ENCODE peak calls at places on chromosomes 13 and 19, in seven cellular contexts. U, H, N, Z, G, Y and C are unnamed samples.

GRCh38 chr19:42594617-42595489 is at the start of gene CEACAM8:
- DNase-seq in U (no peak), H (no peak), N (no peak), Z (no peak), G (no peak), Y (no peak), C (no peak)

GRCh38 chr13:109794095-109794494 is 7.7 kb upstream of the IRS2 start:
- DNase-seq in U (no peak), H (no peak), N (no peak), Z (no peak), G (no peak), Y (no peak), C (no peak)

GRCh38 chr13:49472186-49472585 is 23.6 kb upstream of the PHF11 start:
- DNase-seq in U (no peak), H (no peak), N (no peak), Z (peak; percentile 15), G (no peak), Y (no peak), C (no peak)

GRCh38 chr13:98451676-98452105 is 125.2 kb downstream of the STK24 start:
- DNase-seq in U (no peak), H (no peak), N (peak; percentile 66), Z (peak; percentile 40), G (no peak), Y (peak; percentile 92), C (no peak)

GRCh38 chr19:7373862-7374261 is 25.1 kb downstream of the ARHGEF18 start:
- DNase-seq in U (no peak), H (peak; percentile 51), N (no peak), Z (no peak), G (no peak), Y (no peak), C (no peak)

GRCh38 chr19:38944981-38945506 is 14.3 kb downstream of the MRPS12 start:
- DNase-seq in U (no peak), H (no peak), N (peak; percentile 40), Z (no peak), G (no peak), Y (no peak), C (no peak)

GRCh38 chr19:2469102-2469914 is 6.6 kb upstream of the GADD45B start:
- DNase-seq in U (no peak), H (no peak), N (no peak), Z (peak; percentile 78), G (no peak), Y (no peak), C (no peak)

GRCh38 chr13:113586661-113587479 is 2.3 kb downstream of the TFDP1 start:
- DNase-seq in U (peak; percentile 21), H (no peak), N (peak; percentile 25), Z (no peak), G (peak; percentile 8), Y (peak; percentile 45), C (peak; percentile 11)

GRCh38 chr13:24654741-24655140 is 25.5 kb upstream of the ATP12A start:
- DNase-seq in U (no peak), H (no peak), N (no peak), Z (peak; percentile 51), G (no peak), Y (no peak), C (no peak)

DNA sequence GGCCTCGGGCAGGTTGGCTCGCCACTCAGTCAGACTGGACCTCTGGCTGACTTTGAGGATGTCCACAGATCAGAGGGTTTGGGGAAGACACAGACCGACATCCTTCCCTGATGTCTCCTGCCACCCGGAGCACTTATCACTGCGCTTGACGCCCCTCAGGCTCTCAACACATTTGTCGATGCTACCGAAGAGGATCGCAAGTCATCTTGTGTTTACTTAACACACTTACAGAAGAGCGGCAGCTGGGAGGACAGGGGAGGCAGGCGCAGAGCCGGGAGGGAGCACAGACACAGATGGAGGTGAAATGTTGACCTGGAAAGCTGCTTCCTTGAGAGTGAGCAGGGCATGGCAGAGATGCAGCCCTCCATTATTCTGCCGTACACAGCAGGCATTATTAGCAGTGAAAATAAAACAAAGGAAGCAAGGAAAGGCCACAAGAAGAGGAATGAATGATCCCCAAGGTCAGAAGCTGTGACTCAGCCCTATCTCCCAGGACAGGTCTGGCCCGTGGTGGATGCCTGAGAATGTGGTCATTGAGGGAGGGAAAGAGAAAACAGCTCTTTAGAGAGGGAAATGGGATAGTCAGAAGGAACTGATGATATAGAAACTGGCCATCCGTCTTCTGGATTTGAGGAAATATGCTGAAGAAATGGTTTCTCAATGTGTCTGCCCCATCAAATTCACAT is 549.5 kb upstream of the ARGLU1 start:
- DNase-seq in U (no peak), H (no peak), N (no peak), Z (peak; percentile 50), G (no peak), Y (no peak), C (no peak)
- H3K27ac ChIP-seq in U (no peak overlapping the region), H (no peak overlapping the region), N (no peak overlapping the region), Z (no peak overlapping the region), G (no peak overlapping the region), Y (no peak overlapping the region), C (no peak overlapping the region)

GRCh38 chr19:10474962-10475451 is 28.1 kb downstream of the KEAP1 start:
- DNase-seq in U (no peak), H (no peak), N (no peak), Z (no peak), G (no peak), Y (no peak), C (no peak)
- TF ChIP-seq POLR2A in U (no peak), H (no peak), N (no peak), Z (no peak), G (no peak), Y (no peak), C (no peak)

GRCh38 chr13:40971321-40971720 is 47.8 kb downstream of the ELF1 start:
- DNase-seq in U (no peak), H (no peak), N (no peak), Z (no peak), G (no peak), Y (no peak), C (no peak)
- H3K4me1 ChIP-seq in U (peaks cover 100% of the 10 kb centered on the region), H (peaks cover 60% of the 10 kb centered on the region), N (peaks cover 5% of the 10 kb centered on the region), Z (peaks cover 3% of the 10 kb centered on the region), G (peaks cover 90% of the 10 kb centered on the region), Y (no peaks in the 10 kb centered on the region), C (peaks cover 12% of the 10 kb centered on the region)

GRCh38 chr19:48455171-48455907 is at the start of gene KCNJ14:
- DNase-seq in U (no peak), H (no peak), N (no peak), Z (no peak), G (no peak), Y (no peak), C (no peak)

GRCh38 chr19:48455908-48456562 is 661 bp downstream of the KCNJ14 start:
- DNase-seq in U (no peak), H (no peak), N (no peak), Z (no peak), G (no peak), Y (no peak), C (no peak)

GRCh38 chr19:48461651-48461981 is 6.2 kb downstream of the KCNJ14 start:
- DNase-seq in U (no peak), H (no peak), N (no peak), Z (no peak), G (no peak), Y (no peak), C (no peak)

GRCh38 chr19:48456864-48457263 is 1.5 kb downstream of the KCNJ14 start:
- DNase-seq in U (no peak), H (no peak), N (no peak), Z (no peak), G (no peak), Y (no peak), C (no peak)

GRCh38 chr19:48458016-48458415 is 2.6 kb downstream of the KCNJ14 start:
- DNase-seq in U (no peak), H (no peak), N (no peak), Z (no peak), G (no peak), Y (no peak), C (no peak)
- H3K27ac ChIP-seq in U (no peak overlapping the region), H (no peak overlapping the region), N (no peak overlapping the region), Z (no peak overlapping the region), G (no peak overlapping the region), Y (no peak overlapping the region), C (no peak overlapping the region)

DNA sequence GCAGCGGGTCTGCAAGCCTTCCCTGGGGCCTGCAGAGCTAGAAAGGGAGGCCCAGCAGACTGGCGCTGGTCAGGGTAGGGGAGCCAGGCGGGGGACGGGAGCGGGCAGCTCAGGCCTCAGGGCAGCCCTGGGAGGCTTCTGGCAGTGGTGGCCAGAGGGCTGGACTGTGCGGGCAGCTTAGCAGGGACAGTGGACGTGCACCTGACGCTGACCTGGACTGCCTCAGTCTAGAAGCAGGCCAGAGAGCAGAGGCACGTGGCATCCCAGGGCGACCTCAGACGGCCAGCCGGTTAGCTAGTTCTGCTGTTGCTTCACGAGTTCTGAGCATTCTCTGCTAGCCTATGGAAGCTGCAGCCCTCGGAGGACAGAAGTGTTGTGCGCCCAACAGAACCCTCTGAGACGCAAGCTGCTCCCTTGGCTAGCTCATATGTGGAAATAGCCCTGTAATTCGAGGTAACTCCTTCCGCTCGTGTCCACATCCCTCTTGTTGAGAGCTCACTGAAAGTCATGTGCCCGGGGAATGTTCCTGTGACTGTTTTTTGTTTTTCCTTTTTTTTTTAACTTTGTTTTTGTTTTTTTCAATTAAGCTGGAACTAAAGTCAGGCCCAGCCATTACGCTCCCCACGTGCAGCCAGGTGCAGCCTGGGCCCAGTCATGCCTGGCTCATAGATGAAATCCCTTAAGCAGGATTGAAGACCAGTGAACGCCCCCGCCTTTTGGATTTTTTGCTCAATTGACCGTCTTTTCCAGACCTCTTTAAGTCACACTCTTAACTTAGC is 1.9 kb upstream of the FAM174C start:
- DNase-seq in U (no peak), H (no peak), N (no peak), Z (no peak), G (no peak), Y (no peak), C (no peak)
- TF ChIP-seq POLR2A in U (no peak), H (no peak), N (no peak), Z (peak; percentile 19), G (no peak), Y (no peak), C (no peak)

DNA sequence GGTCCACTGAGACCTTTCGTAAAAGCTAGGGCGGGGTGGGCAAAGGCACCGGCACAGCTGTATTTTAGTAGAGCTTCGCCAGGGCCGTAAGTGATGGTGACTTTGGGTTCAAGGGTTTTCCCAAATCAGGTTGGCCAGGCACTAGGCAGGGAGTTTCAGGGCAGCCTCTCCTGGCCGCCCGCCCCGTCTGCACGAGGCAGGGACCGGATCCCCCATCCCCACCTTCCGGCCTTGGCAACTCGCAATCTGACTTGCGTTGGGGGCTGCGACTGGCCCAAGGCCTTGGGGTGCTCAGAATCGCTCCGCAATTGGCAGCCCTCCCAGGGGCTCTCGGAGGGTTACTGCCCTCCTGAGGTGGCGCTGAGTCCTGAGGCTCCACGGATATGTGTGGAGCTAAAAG is 4.1 kb upstream of the ZIC5 start:
- DNase-seq in U (peak; percentile 10), H (no peak), N (no peak), Z (no peak), G (no peak), Y (no peak), C (no peak)
- H3K4me1 ChIP-seq in U (peaks cover 46% of the 10 kb centered on the region), H (peaks cover 5% of the 10 kb centered on the region), N (peaks cover 14% of the 10 kb centered on the region), Z (no peaks in the 10 kb centered on the region), G (peaks cover 21% of the 10 kb centered on the region), Y (no peaks in the 10 kb centered on the region), C (peaks cover 9% of the 10 kb centered on the region)

DNA sequence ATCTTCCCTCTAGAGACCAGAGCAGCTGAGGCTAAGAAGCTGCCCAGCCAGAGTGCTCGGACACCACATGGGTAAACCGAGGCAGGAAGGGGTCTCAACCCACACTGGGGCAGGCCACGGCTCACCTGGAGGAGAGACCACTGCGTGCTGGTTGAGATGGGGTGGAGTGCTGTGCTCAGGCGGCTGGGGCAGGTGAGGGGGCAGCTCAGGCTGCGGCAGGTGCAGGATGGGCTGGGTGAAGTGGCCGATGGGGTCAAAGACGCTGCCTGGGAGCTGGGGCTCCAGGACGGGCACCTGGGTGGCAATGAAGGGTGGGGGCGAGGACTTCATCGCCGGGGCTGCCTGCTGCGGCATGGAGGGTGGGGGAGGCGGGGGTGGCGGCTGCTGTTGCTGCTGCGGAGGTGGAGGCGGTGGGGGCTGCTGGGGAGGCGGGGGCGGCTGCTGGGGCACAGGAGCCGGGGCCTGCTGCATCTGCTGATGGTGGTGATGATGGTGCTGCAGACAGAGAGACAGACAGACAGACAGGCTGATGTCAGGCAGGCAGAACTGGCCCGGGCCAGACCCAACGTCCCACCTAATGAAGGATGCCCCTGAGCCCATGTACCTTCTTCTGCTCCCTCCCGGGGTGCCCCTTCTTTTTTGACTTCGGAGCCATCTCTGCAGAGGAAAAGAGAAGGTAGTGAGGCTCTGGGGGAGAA is 12.0 kb upstream of the EPHX3 start:
- DNase-seq in U (no peak), H (no peak), N (no peak), Z (no peak), G (no peak), Y (no peak), C (no peak)
- H3K27ac ChIP-seq in U (no peak overlapping the region), H (no peak overlapping the region), N (no peak overlapping the region), Z (no peak overlapping the region), G (no peak overlapping the region), Y (peak overlapping the region; percentile 87), C (no peak overlapping the region)